ENCODE peak calls at places on chromosomes 4 and X, in ten cellular contexts. C, L, J, V, O, A, M, P, D and Y are unnamed samples.

GRCh38 chr4:139828966-139829662 is 163.5 kb downstream of the MGST2 start:
- DNase-seq in C (no peak), L (no peak), J (no peak), V (no peak), O (no peak), A (no peak), M (peak), P (no peak), D (no peak), Y (no peak)

GRCh38 chr4:86271057-86271456 is 88.8 kb downstream of the MAPK10 start:
- DNase-seq in C (no peak), L (no peak), J (no peak), V (no peak), O (no peak), A (no peak), M (no peak), P (no peak), D (no peak), Y (no peak)

GRCh38 chrX:33434256-33435092 is 223.1 kb upstream of the DMD start:
- DNase-seq in C (peak), L (peak), J (no peak), V (peak), O (peak), A (no peak), M (no peak), P (peak), D (no peak), Y (peak)

GRCh38 chrX:23819385-23820234 is 36.6 kb downstream of the SAT1 start:
- DNase-seq in C (no peak), L (no peak), J (peak), V (no peak), O (no peak), A (no peak), M (no peak), P (no peak), D (no peak), Y (no peak)

GRCh38 chr4:37666625-37667071 is 19.5 kb downstream of the RELL1 start:
- DNase-seq in C (no peak), L (no peak), J (no peak), V (no peak), O (no peak), A (no peak), M (peak), P (peak), D (no peak), Y (no peak)

GRCh38 chrX:13428055-13428786 is 108.4 kb upstream of the ATXN3L start:
- DNase-seq in C (no peak), L (no peak), J (no peak), V (no peak), O (no peak), A (no peak), M (no peak), P (no peak), D (no peak), Y (no peak)

GRCh38 chrX:41923925-41924693 is 755 bp upstream of the CASK start:
- DNase-seq in C (peak), L (peak), J (no peak), V (no peak), O (peak), A (no peak), M (no peak), P (peak), D (no peak), Y (no peak)

GRCh38 chrX:49308604-49309269 is 5.3 kb downstream of the GAGE10 start:
- DNase-seq in C (no peak), L (no peak), J (no peak), V (peak), O (no peak), A (peak), M (no peak), P (no peak), D (no peak), Y (no peak)

GRCh38 chr4:151736367-151736766 is 24.4 kb downstream of the GATB start:
- DNase-seq in C (no peak), L (no peak), J (no peak), V (no peak), O (no peak), A (no peak), M (no peak), P (no peak), D (no peak), Y (no peak)